ENCODE peak calls at places on chromosomes 13 and 19, in five cellular contexts. V is HFF-Myc, K is GM12865, W is A673, E is fibroblast of lung. N is an unnamed sample.
A peak's percentile ranks its signal among the peaks of the same experiment; 100 is the strongest.

GRCh38 chr13:25836709-25837316 is 215.0 kb downstream of the SHISA2 start:
- DNase-seq in V (no peak), K (no peak), E (peak; percentile 37), W (no peak), N (no peak)

GRCh38 chr19:56189785-56190184 is 7.8 kb downstream of the ZSCAN5B start:
- DNase-seq in E (no peak), K (peak; percentile 0), V (no peak), W (no peak), N (no peak)

GRCh38 chr13:99363949-99364348 is 56.8 kb upstream of the GPR183 start:
- DNase-seq in V (no peak), E (no peak), K (no peak), W (no peak), N (no peak)

GRCh38 chr13:85255978-85256377 is 543.2 kb downstream of the SLITRK6 start:
- DNase-seq in K (no peak), V (no peak), W (peak; percentile 65), E (no peak), N (no peak)

GRCh38 chr13:74816737-74817136 is 665.2 kb downstream of the TBC1D4 start:
- DNase-seq in W (no peak), K (no peak), V (no peak), E (no peak), N (no peak)

GRCh38 chr13:110070511-110071120 is 236.3 kb downstream of the COL4A1 start:
- DNase-seq in V (no peak), W (no peak), K (no peak), E (peak; percentile 89), N (peak; percentile 61)

GRCh38 chr13:110413311-110414040 is 106.4 kb downstream of the COL4A2 start:
- DNase-seq in W (no peak), V (no peak), E (no peak), K (no peak), N (no peak)

GRCh38 chr19:1057185-1057857 is 9.6 kb upstream of the ARHGAP45 start:
- DNase-seq in V (peak; percentile 33), W (no peak), K (peak; percentile 61), E (peak; percentile 67), N (peak; percentile 76)

GRCh38 chr19:40348125-40348913 is at the start of the genes C19orf47 and PLD3:
- DNase-seq in W (peak; percentile 100), V (peak; percentile 95), E (peak; percentile 99), K (peak; percentile 100), N (peak; percentile 100)

GRCh38 chr19:35142531-35143230 is 374 bp upstream of the FXYD7 start:
- DNase-seq in V (no peak), W (peak; percentile 64), K (peak; percentile 62), E (no peak), N (no peak)

GRCh38 chr13:58254961-58255360 is 623.4 kb downstream of the PCDH17 start:
- DNase-seq in V (no peak), W (no peak), E (no peak), K (no peak), N (no peak)

GRCh38 chr13:40064154-40064713 is 408.8 kb downstream of the COG6 start:
- DNase-seq in V (no peak), W (no peak), E (no peak), K (no peak), N (no peak)

GRCh38 chr13:40963927-40964326 is 55.2 kb downstream of the ELF1 start:
- DNase-seq in E (peak; percentile 62), K (no peak), V (no peak), W (no peak), N (peak; percentile 43)

GRCh38 chr13:79673993-79674377 is 193.0 kb downstream of the NDFIP2 start:
- DNase-seq in K (no peak), E (no peak), V (no peak), W (no peak), N (no peak)

GRCh38 chr13:66264976-66265375 is 965.2 kb downstream of the PCDH9 start:
- DNase-seq in W (peak; percentile 2), K (no peak), E (peak; percentile 68), V (no peak), N (peak; percentile 51)

GRCh38 chr13:101211261-101211660 is 205.0 kb downstream of the NALCN start:
- DNase-seq in W (peak; percentile 58), V (no peak), E (peak; percentile 59), K (no peak), N (peak; percentile 63)

GRCh38 chr19:46299695-46300094 is 2.9 kb downstream of the HIF3A start:
- DNase-seq in V (no peak), K (no peak), E (no peak), W (no peak), N (no peak)

GRCh38 chr19:12946092-12946845 is 607 bp downstream of the RAD23A start:
- DNase-seq in E (peak; percentile 84), W (peak; percentile 80), V (no peak), K (peak; percentile 82), N (peak; percentile 88)

GRCh38 chr19:31718041-31718440 is 368.8 kb upstream of the TSHZ3 start:
- DNase-seq in K (no peak), W (no peak), V (no peak), E (peak; percentile 70), N (no peak)

GRCh38 chr13:57858376-57858775 is 226.8 kb downstream of the PCDH17 start:
- DNase-seq in V (no peak), W (no peak), E (no peak), K (no peak), N (no peak)

GRCh38 chr19:49116544-49116943 is 2.4 kb downstream of the LIN7B start:
- DNase-seq in K (no peak), W (peak; percentile 36), V (no peak), E (no peak), N (no peak)

GRCh38 chr19:49110567-49110966 is 3.6 kb upstream of the LIN7B start:
- DNase-seq in W (no peak), K (no peak), V (no peak), E (peak; percentile 62), N (peak; percentile 41)

GRCh38 chr19:49111218-49111998 is 2.8 kb upstream of the LIN7B start:
- DNase-seq in W (no peak), E (no peak), K (no peak), V (no peak), N (no peak)

GRCh38 chr19:49114630-49115363 is 627 bp downstream of the LIN7B start:
- DNase-seq in W (peak; percentile 94), K (no peak), E (peak; percentile 55), V (no peak), N (peak; percentile 57)

GRCh38 chr19:49113762-49114629 is at the start of gene LIN7B:
- DNase-seq in E (peak; percentile 43), V (no peak), K (peak; percentile 77), W (peak; percentile 84), N (peak; percentile 35)
- TF ChIP-seq CTCF in E (no peak), V (no peak), K (peak; percentile 71), W (peak; percentile 32), N (peak; percentile 19)

DNA sequence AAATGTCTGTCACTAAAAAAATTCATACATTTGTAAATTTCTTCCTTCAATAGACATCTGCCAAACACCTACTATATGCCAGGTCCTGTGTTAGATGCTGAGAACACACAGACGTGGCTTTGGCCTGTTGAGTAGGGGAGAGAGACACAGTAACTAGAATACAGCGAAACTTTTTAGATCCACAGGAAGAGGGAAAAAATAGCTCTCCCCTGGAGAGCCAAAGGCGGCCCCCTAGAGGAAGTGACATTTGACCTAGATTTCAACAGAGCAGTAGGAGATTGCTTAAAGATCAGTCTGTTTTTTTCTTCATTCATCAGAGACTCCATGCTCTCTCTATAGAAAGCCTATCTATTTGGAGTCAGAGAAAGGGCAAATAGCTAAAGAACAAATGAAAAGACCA is 11.3 kb downstream of the LCP1 start:
- DNase-seq in W (peak; percentile 69), K (no peak), E (no peak), V (no peak), N (no peak)
- H3K4me3 ChIP-seq in W (no peak overlapping the region), K (peak overlapping the region; percentile 47), E (no peak overlapping the region), V (no peak overlapping the region), N (no peak overlapping the region)

DNA sequence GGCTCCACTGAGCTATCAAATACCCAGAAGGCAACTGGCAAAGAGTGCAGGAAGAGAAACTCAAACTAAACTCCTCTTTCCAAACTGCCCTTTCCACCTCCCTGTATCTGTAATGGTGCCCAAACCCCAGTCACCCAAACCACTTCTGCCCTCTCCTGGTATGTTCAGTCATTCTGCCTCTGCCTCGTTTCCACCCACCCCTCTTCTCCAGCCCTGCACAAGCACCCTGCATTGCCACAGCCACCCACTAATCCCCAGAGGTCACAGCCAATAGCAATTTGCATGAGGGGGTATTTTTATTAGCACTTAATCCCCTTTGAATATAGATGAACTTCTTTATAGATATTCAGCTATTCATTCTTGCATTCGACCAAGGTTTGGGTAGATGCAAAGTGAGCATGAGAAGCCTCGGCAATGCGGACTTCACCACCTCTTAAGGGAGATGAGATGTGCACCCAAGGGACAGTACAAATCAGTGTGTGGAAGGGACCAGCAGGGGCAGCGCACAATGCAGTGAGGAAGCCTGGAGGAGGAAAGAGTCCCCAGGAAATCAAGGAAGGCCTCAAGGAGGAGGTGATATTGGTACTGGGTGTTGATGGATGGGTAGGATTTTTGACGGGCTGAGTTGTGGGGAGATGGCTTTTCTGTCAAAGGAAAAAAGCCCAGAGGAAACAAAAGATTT is 12.4 kb downstream of the TMEM272 start:
- DNase-seq in V (no peak), W (peak; percentile 72), E (peak; percentile 8), K (peak; percentile 55), N (no peak)
- TF ChIP-seq CTCF in V (no peak), W (peak; percentile 60), E (peak; percentile 49), K (peak; percentile 38), N (peak; percentile 39)

GRCh38 chr13:50244913-50245574 is 229.8 kb downstream of the KCNRG start:
- DNase-seq in K (peak; percentile 87), W (no peak), V (peak; percentile 78), E (peak; percentile 92), N (peak; percentile 91)

GRCh38 chr13:50243926-50244325 is 228.7 kb downstream of the KCNRG start:
- DNase-seq in E (no peak), K (no peak), W (no peak), V (no peak), N (no peak)

GRCh38 chr13:50250403-50250802 is 235.2 kb downstream of the KCNRG start:
- DNase-seq in K (no peak), E (no peak), W (no peak), V (no peak), N (no peak)

GRCh38 chr13:50244355-50244912 is 229.2 kb downstream of the KCNRG start:
- DNase-seq in K (peak; percentile 14), W (no peak), V (no peak), E (peak; percentile 19), N (no peak)

DNA sequence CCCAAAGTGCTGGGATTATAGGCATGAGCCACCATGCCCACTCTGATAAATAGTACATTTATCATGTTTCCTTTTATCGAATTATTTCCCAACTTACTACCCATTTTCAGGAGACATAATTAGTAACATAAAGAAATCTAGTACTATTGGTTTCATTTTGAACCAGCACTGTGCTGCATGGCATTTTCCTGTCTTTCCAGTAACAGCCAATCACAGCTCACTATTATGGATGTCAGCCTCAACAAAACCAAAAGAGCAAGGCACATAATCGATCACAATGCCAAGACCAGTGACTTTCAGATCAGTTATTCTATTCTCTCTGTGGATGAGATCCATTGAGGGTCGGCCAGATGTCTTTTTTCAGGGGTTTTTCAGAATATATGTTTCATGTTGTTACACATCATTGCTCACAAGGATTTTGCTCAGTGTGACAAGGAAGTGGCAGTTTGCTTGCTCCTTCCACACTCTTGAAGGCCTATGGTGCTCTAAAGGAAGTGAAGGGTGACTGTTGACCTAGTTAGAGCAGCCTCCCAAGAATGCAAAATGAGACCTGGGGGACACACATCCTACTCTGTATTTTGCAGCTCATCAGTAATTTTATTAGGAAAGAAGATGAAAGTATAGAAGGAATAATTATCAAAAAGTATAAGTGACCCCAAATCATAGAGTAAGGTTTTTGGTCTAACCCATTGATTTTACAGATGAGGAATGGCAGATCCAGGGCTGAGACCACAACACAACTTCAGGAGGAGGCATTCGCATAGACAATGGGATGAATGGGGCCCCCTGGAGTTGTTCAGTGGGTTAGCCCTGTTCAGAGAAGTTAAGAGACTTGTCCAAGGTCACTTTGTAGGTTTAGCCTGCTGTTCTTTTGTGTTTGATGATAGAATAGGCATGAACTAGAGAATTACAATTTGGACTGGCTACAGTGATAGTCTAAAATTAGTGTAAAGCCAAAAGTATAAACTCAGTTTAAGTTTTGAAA is 233.6 kb downstream of the KCNRG start:
- DNase-seq in V (no peak), W (no peak), E (no peak), K (peak; percentile 23), N (no peak)
- H3K4me3 ChIP-seq in V (no peak overlapping the region), W (no peak overlapping the region), E (no peak overlapping the region), K (no peak overlapping the region), N (no peak overlapping the region)

N was measured in astrocyte of the spinal cord.